ENCODE peak calls at places on chromosomes 1 and 21, in five cellular contexts. F is pancreas, Q is stomach, A is fibroblast of lung, V is AG04450. C is an unnamed sample.

GRCh38 chr1:24909388-24909898 is 20.6 kb downstream of the RUNX3 start:
- DNase-seq in Q (peak), A (peak), F (no peak), V (peak), C (peak)

GRCh38 chr1:210328746-210329488 is at the start of gene HHAT:
- DNase-seq in V (peak), Q (peak), A (peak), F (peak), C (peak)

GRCh38 chr1:150385537-150386445 is 21.8 kb downstream of the RPRD2 start:
- DNase-seq in F (no peak), A (no peak), V (no peak), Q (no peak), C (no peak)

GRCh38 chr1:47024138-47024856 is 828 bp downstream of the CYP4X1 start:
- DNase-seq in Q (no peak), F (no peak), V (no peak), A (no peak), C (no peak)

GRCh38 chr1:56527548-56528302 is 51.6 kb downstream of the PLPP3 start:
- DNase-seq in A (no peak), F (peak), Q (no peak), V (no peak), C (no peak)

GRCh38 chr1:170800243-170800642 is 135.1 kb upstream of the MROH9 start:
- DNase-seq in A (no peak), Q (no peak), V (no peak), F (no peak), C (no peak)

GRCh38 chr1:197736689-197737088 is 38.6 kb downstream of the DENND1B start:
- DNase-seq in F (no peak), A (peak), Q (no peak), V (no peak), C (no peak)

GRCh38 chr1:76782777-76783176 is 84.5 kb upstream of the ST6GALNAC5 start:
- DNase-seq in Q (no peak), V (no peak), A (no peak), F (no peak), C (no peak)

GRCh38 chr1:83839566-83840173 is 159.3 kb downstream of the TTLL7 start:
- DNase-seq in V (no peak), A (no peak), F (no peak), Q (no peak), C (no peak)

GRCh38 chr1:112544011-112544688 is 35.4 kb downstream of the WNT2B start:
- DNase-seq in Q (no peak), A (peak), F (no peak), V (peak), C (no peak)

GRCh38 chr1:177794316-177794991 is 175.4 kb downstream of the SEC16B start:
- DNase-seq in Q (no peak), F (no peak), V (no peak), A (no peak), C (no peak)

GRCh38 chr1:82366694-82367093 is 566.0 kb downstream of the ADGRL2 start:
- DNase-seq in A (peak), F (no peak), V (no peak), Q (no peak), C (no peak)

GRCh38 chr1:94543003-94543402 is 1.4 kb upstream of the F3 start:
- DNase-seq in Q (no peak), A (peak), V (no peak), F (no peak), C (no peak)

GRCh38 chr1:165630629-165631402 is at the start of gene MGST3:
- DNase-seq in V (peak), F (peak), A (peak), Q (peak), C (peak)

GRCh38 chr1:186849271-186849671 is 20.5 kb downstream of the PLA2G4A start:
- DNase-seq in V (no peak), A (no peak), Q (no peak), F (no peak), C (no peak)

GRCh38 chr1:93692983-93693591 is 11.4 kb upstream of the BCAR3 start:
- DNase-seq in V (no peak), Q (no peak), A (peak), F (no peak), C (no peak)

GRCh38 chr1:160739098-160739511 is at the start of gene SLAMF7:
- DNase-seq in A (no peak), Q (no peak), V (no peak), F (no peak), C (no peak)

GRCh38 chr21:37899141-37899540 is 17.1 kb downstream of the KCNJ6 start:
- DNase-seq in A (no peak), F (no peak), V (no peak), Q (no peak), C (no peak)

GRCh38 chr1:18175530-18176377 is 68.2 kb downstream of the IGSF21 start:
- DNase-seq in F (no peak), A (no peak), Q (peak), V (no peak), C (no peak)

GRCh38 chr1:222618880-222619321 is 1.0 kb downstream of the MIA3 start:
- DNase-seq in V (no peak), A (peak), F (peak), Q (no peak), C (peak)

GRCh38 chr1:211641942-211642341 is 33.5 kb downstream of the NEK2 start:
- DNase-seq in Q (peak), F (no peak), A (no peak), V (no peak), C (no peak)

GRCh38 chr1:24964811-24965570 is 34.9 kb upstream of the RUNX3 start:
- DNase-seq in Q (peak), F (no peak), V (no peak), A (peak), C (peak)

GRCh38 chr1:239914827-239915231 is 176.9 kb upstream of the FMN2 start:
- DNase-seq in V (peak), Q (no peak), F (no peak), A (peak), C (no peak)

GRCh38 chr1:55554611-55555010 is 339.4 kb upstream of the USP24 start:
- DNase-seq in V (no peak), Q (no peak), F (no peak), A (no peak), C (no peak)

GRCh38 chr1:176119549-176119948 is 87.5 kb downstream of the COP1 start:
- DNase-seq in A (peak), F (no peak), V (no peak), Q (no peak), C (no peak)

GRCh38 chr1:35642472-35642955 is 1.2 kb upstream of the PSMB2 start:
- DNase-seq in F (no peak), Q (no peak), A (no peak), V (no peak), C (no peak)

GRCh38 chr1:150256549-150257341 is 829 bp upstream of the CA14 start:
- DNase-seq in V (no peak), Q (no peak), A (peak), F (no peak), C (peak)

GRCh38 chr1:35660581-35661473 is 19.5 kb upstream of the PSMB2 start:
- DNase-seq in F (no peak), A (peak), V (peak), Q (no peak), C (no peak)

GRCh38 chr1:218874313-218874712 is 299.4 kb upstream of the LYPLAL1 start:
- DNase-seq in F (no peak), Q (no peak), V (peak), A (peak), C (no peak)

GRCh38 chr1:43358121-43358745 is 548 bp upstream of the CDC20 start:
- DNase-seq in F (no peak), Q (no peak), V (no peak), A (peak), C (no peak)

GRCh38 chr1:183859865-183860264 is 54.9 kb downstream of the RGL1 start:
- DNase-seq in A (peak), F (no peak), V (no peak), Q (no peak), C (no peak)

GRCh38 chr21:33401617-33401967 is 1.6 kb upstream of the IFNGR2 start:
- DNase-seq in A (no peak), V (no peak), Q (no peak), F (no peak), C (no peak)

GRCh38 chr1:8602471-8603219 is 214.8 kb downstream of the RERE start:
- DNase-seq in F (no peak), A (no peak), Q (no peak), V (no peak), C (no peak)

GRCh38 chr1:18293291-18293690 is 185.7 kb downstream of the IGSF21 start:
- DNase-seq in A (no peak), F (no peak), Q (no peak), V (no peak), C (no peak)

GRCh38 chr1:25485536-25486235 is 55.0 kb downstream of the MACO1 start:
- DNase-seq in F (no peak), V (no peak), Q (no peak), A (no peak), C (no peak)

GRCh38 chr1:87093286-87093685 is 178.9 kb downstream of the HS2ST1 start:
- DNase-seq in F (no peak), Q (no peak), A (peak), V (no peak), C (no peak)

GRCh38 chr1:224432672-224433040 is 1.9 kb downstream of the WDR26 start:
- DNase-seq in A (peak), V (no peak), Q (no peak), F (no peak), C (no peak)

GRCh38 chr1:24435782-24436365 is 20.3 kb downstream of the NIPAL3 start:
- DNase-seq in F (no peak), A (no peak), V (no peak), Q (no peak), C (no peak)

GRCh38 chr1:109490029-109490933 is 3.6 kb upstream of the CYB561D1 start:
- DNase-seq in V (no peak), Q (peak), F (peak), A (peak), C (peak)

GRCh38 chr1:53468374-53468773 is 9.2 kb downstream of the DMRTB1 start:
- DNase-seq in A (no peak), F (no peak), V (no peak), Q (peak), C (no peak)

GRCh38 chr1:53471000-53471399 is 11.8 kb downstream of the DMRTB1 start:
- DNase-seq in F (no peak), V (no peak), Q (no peak), A (no peak), C (no peak)

GRCh38 chr1:53469373-53469772 is 10.2 kb downstream of the DMRTB1 start:
- DNase-seq in V (no peak), Q (peak), F (no peak), A (no peak), C (no peak)

GRCh38 chr1:53470155-53470554 is 11.0 kb downstream of the DMRTB1 start:
- DNase-seq in Q (peak), F (peak), V (peak), A (peak), C (no peak)

DNA sequence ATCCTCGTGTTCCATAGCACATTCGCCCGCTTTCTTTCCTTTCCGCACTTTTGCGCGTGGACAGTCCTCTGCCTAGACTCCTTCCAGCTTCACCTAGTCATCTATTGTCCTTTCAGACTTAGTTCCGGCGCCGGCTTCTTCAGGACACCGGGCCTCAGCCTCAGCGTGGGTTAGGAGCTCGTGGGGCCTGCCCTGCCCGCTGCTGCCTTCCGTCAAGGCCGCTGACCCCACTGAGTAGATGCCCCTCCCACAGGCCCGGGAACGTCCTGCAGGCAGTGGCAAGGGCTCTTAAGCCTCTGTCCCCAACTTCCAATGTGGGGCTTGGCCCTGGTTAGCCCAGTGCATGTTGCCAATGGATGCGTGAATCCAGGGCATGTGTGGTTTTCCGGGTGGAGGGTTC is 11.4 kb downstream of the DMRTB1 start:
- DNase-seq in A (no peak), V (no peak), F (no peak), Q (no peak), C (no peak)
- H3K4me3 ChIP-seq in A (no peak), V (no peak), F (no peak), Q (no peak), C (no peak)

DNA sequence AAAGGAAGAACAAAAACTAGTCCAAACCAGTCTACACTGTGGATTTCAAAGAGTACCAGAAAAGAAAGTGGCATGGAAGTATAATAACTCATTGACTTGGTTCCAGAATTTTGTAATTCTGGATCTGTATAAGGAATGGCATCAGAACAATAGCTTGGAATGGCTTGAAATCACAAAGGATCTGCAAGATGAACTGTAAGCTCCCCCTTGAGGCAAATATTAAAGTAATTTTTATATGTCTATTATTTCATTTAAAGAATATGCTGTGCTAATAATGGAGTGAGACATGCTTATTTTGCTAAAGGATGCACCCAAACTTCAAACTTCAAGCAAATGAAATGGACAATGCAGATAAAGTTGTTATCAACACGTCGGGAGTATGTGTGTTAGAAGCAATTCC is 21.3 kb downstream of the CHODL start:
- DNase-seq in F (no peak), V (no peak), A (no peak), Q (no peak), C (no peak)
- H3K4me3 ChIP-seq in F (no peak), V (no peak), A (no peak), Q (no peak), C (no peak)

GRCh38 chr1:96538883-96539282 is 182.7 kb upstream of the PTBP2 start:
- DNase-seq in V (peak), A (peak), Q (no peak), F (no peak), C (no peak)
- H3K4me3 ChIP-seq in V (no peak), A (no peak), Q (no peak), F (no peak), C (no peak)

DNA sequence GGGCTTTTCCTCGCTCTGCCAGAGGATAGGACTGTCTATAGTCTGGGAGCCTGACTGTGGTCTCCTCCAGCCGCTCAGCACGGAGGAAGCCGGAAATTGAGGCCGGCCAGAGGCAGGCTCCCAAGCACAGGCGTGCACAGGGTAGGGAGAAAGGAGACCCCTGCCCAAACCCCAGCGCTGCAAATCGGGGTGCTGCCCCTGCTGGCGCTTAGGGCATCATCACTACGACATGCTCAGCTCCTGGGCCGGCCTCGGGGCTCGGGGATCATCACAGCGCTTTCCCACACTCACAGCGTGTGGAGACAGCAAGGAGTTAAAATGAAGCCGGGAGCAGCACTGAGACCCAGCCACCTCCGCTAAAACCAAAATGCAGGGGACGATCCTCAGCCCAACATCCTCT is 62.8 kb upstream of the ARHGEF16 start:
- DNase-seq in Q (no peak), F (no peak), V (no peak), A (no peak), C (no peak)
- H3K4me3 ChIP-seq in Q (no peak), F (no peak), V (no peak), A (no peak), C (no peak)

GRCh38 chr21:45590246-45590725 is 48.0 kb upstream of the SLC19A1 start:
- DNase-seq in Q (peak), A (peak), V (no peak), F (peak), C (peak)
- H3K4me3 ChIP-seq in Q (peak), A (peak), V (peak), F (peak), C (peak)

DNA sequence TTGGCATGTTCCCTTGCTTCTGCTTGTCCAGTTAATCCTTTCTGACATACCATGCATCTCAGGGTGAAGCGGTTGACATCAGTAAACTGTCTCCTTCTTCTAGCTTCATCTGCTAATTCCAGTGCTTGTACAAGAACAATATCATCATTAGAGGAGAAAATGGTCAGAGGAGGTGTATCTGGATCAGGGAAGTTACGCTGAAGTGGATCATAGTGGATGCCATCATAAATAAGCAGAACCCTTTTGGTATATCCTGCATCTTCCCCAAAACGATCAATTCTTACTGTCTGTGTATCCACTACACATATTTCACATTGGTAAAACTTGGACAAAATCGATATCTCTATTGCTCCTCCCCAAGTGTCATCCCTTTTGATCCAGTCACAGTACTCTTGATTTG is 2.0 kb downstream of the YOD1 start:
- DNase-seq in V (no peak), F (no peak), Q (no peak), A (no peak), C (no peak)
- H3K4me3 ChIP-seq in V (no peak), F (no peak), Q (no peak), A (no peak), C (no peak)

C was measured in right lobe of liver.